ENCODE peak calls at places on chromosomes 3 and 15, in four cellular contexts. One of them, this sample, is unnamed.

GRCh38 chr15:64344651-64345262 is 11.2 kb downstream of the CSNK1G1 start:
- DNase-seq in HFFc6: peak
- DNase-seq in GF-D8: no peak
- DNase-seq in caudate nucleus: no peak
- DNase-seq in this sample: no peak

GRCh38 chr3:14458434-14459280 is 56.3 kb downstream of the SLC6A6 start:
- DNase-seq in caudate nucleus: no peak
- DNase-seq in HFFc6: no peak
- DNase-seq in GF-D8: no peak
- DNase-seq in this sample: no peak

GRCh38 chr3:64548200-64548889 is 139.5 kb downstream of the ADAMTS9 start:
- DNase-seq in caudate nucleus: no peak
- DNase-seq in GF-D8: no peak
- DNase-seq in HFFc6: no peak
- DNase-seq in this sample: no peak

GRCh38 chr3:42501321-42501680 is 1.1 kb upstream of the VIPR1 start:
- DNase-seq in caudate nucleus: no peak
- DNase-seq in HFFc6: no peak
- DNase-seq in GF-D8: no peak
- DNase-seq in this sample: no peak

GRCh38 chr3:178289544-178290160 is 246.6 kb upstream of the KCNMB2 start:
- DNase-seq in HFFc6: no peak
- DNase-seq in caudate nucleus: no peak
- DNase-seq in GF-D8: no peak
- DNase-seq in this sample: no peak

GRCh38 chr15:43899928-43900327 is 73.1 kb downstream of the WDR76 start:
- DNase-seq in HFFc6: no peak
- DNase-seq in caudate nucleus: no peak
- DNase-seq in GF-D8: no peak
- DNase-seq in this sample: no peak

GRCh38 chr15:61155741-61156700 is 73.1 kb downstream of the RORA start:
- DNase-seq in caudate nucleus: no peak
- DNase-seq in HFFc6: no peak
- DNase-seq in GF-D8: no peak
- DNase-seq in this sample: no peak

GRCh38 chr3:148379763-148380162 is 317.9 kb upstream of the AGTR1 start:
- DNase-seq in HFFc6: peak
- DNase-seq in caudate nucleus: no peak
- DNase-seq in GF-D8: no peak
- DNase-seq in this sample: no peak

GRCh38 chr3:58005662-58006061 is 2.6 kb upstream of the FLNB start:
- DNase-seq in GF-D8: no peak
- DNase-seq in HFFc6: peak
- DNase-seq in caudate nucleus: no peak
- DNase-seq in this sample: no peak

GRCh38 chr3:138220242-138220641 is 33.1 kb downstream of the ARMC8 start:
- DNase-seq in caudate nucleus: no peak
- DNase-seq in GF-D8: no peak
- DNase-seq in HFFc6: no peak
- DNase-seq in this sample: no peak

GRCh38 chr3:105647047-105647446 is 221.8 kb downstream of the CBLB start:
- DNase-seq in HFFc6: peak
- DNase-seq in GF-D8: no peak
- DNase-seq in caudate nucleus: no peak
- DNase-seq in this sample: peak

GRCh38 chr15:56806147-56806536 is 72.8 kb upstream of the ZNF280D start:
- DNase-seq in GF-D8: no peak
- DNase-seq in caudate nucleus: no peak
- DNase-seq in HFFc6: no peak
- DNase-seq in this sample: no peak

GRCh38 chr3:23113455-23114171 is 89.5 kb upstream of the UBE2E2 start:
- DNase-seq in caudate nucleus: no peak
- DNase-seq in HFFc6: peak
- DNase-seq in GF-D8: peak
- DNase-seq in this sample: peak

GRCh38 chr15:41530363-41530956 is 13.6 kb downstream of the RPAP1 start:
- DNase-seq in HFFc6: no peak
- DNase-seq in GF-D8: no peak
- DNase-seq in caudate nucleus: no peak
- DNase-seq in this sample: no peak

GRCh38 chr15:39462691-39463090 is 118.2 kb upstream of the THBS1 start:
- DNase-seq in caudate nucleus: no peak
- DNase-seq in HFFc6: no peak
- DNase-seq in GF-D8: no peak
- DNase-seq in this sample: no peak

GRCh38 chr15:68368731-68369435 is 63.1 kb downstream of the ITGA11 start:
- DNase-seq in GF-D8: no peak
- DNase-seq in HFFc6: no peak
- DNase-seq in caudate nucleus: no peak
- DNase-seq in this sample: no peak

GRCh38 chr3:151912041-151912440 is 38.6 kb downstream of the SUCNR1 start:
- DNase-seq in caudate nucleus: no peak
- DNase-seq in HFFc6: no peak
- DNase-seq in GF-D8: no peak
- DNase-seq in this sample: no peak

GRCh38 chr3:170703121-170703588 is 117.3 kb upstream of the SLC7A14 start:
- DNase-seq in caudate nucleus: no peak
- DNase-seq in HFFc6: peak
- DNase-seq in GF-D8: no peak
- DNase-seq in this sample: no peak

GRCh38 chr3:158640646-158641045 is 3.7 kb upstream of the GFM1 start:
- DNase-seq in caudate nucleus: no peak
- DNase-seq in HFFc6: no peak
- DNase-seq in GF-D8: no peak
- DNase-seq in this sample: no peak

GRCh38 chr15:40065166-40065565 is 26.2 kb upstream of the SRP14 start:
- DNase-seq in HFFc6: no peak
- DNase-seq in caudate nucleus: no peak
- DNase-seq in GF-D8: no peak
- DNase-seq in this sample: no peak

This sample was measured in HL-60.